ENCODE peak calls at places on chromosomes 12 and 14, in four cellular contexts. P, S, N and U are unnamed samples.

GRCh38 chr14:32259368-32260013 is 56.4 kb upstream of the RNU6-8 start:
- DNase-seq in S (peak; percentile 74), P (peak; percentile 66), N (peak; percentile 77), U (peak; percentile 58)

GRCh38 chr14:69727860-69728259 is 39.1 kb upstream of the SRSF5 start:
- DNase-seq in N (no peak), P (no peak), S (no peak), U (no peak)

GRCh38 chr12:15819644-15820437 is 30.7 kb upstream of the EPS8 start:
- DNase-seq in N (peak; percentile 80), P (no peak), S (no peak), U (no peak)

GRCh38 chr12:96880220-96880619 is 26.8 kb upstream of the NEDD1 start:
- DNase-seq in N (no peak), P (no peak), S (no peak), U (no peak)

GRCh38 chr14:44170099-44170498 is 337.0 kb downstream of the FSCB start:
- DNase-seq in P (no peak), S (no peak), N (no peak), U (no peak)

GRCh38 chr14:61152851-61153364 is 128.2 kb downstream of the TMEM30B start:
- DNase-seq in S (no peak), P (no peak), N (peak; percentile 23), U (no peak)

GRCh38 chr14:67851785-67852410 is 32.3 kb downstream of the RAD51B start:
- DNase-seq in S (no peak), P (no peak), N (no peak), U (no peak)

GRCh38 chr12:82242729-82243128 is 115.5 kb downstream of the CCDC59 start:
- DNase-seq in S (no peak), P (no peak), N (no peak), U (no peak)

GRCh38 chr12:72523754-72524153 is 251.6 kb downstream of the TRHDE start:
- DNase-seq in P (no peak), N (no peak), S (no peak), U (peak; percentile 10)

GRCh38 chr12:88934163-88934747 is 354.0 kb upstream of the KITLG start:
- DNase-seq in S (no peak), P (no peak), N (no peak), U (no peak)

GRCh38 chr12:52206309-52207040 is 14.7 kb upstream of the KRT80 start:
- DNase-seq in N (no peak), P (no peak), S (no peak), U (no peak)

GRCh38 chr12:11182529-11182928 is 4.2 kb downstream of the TAS2R42 start:
- DNase-seq in P (no peak), N (no peak), S (no peak), U (no peak)

GRCh38 chr12:133129368-133130037 is 571 bp downstream of the ZNF891 start:
- DNase-seq in P (no peak), S (no peak), N (peak; percentile 2), U (no peak)

GRCh38 chr12:103667129-103667528 is 80.1 kb downstream of the STAB2 start:
- DNase-seq in P (no peak), S (no peak), N (no peak), U (no peak)

GRCh38 chr12:103665971-103666370 is 78.9 kb downstream of the STAB2 start:
- DNase-seq in N (no peak), P (no peak), S (no peak), U (no peak)

GRCh38 chr12:103668520-103668919 is 81.4 kb downstream of the STAB2 start:
- DNase-seq in S (no peak), N (no peak), P (no peak), U (no peak)

DNA sequence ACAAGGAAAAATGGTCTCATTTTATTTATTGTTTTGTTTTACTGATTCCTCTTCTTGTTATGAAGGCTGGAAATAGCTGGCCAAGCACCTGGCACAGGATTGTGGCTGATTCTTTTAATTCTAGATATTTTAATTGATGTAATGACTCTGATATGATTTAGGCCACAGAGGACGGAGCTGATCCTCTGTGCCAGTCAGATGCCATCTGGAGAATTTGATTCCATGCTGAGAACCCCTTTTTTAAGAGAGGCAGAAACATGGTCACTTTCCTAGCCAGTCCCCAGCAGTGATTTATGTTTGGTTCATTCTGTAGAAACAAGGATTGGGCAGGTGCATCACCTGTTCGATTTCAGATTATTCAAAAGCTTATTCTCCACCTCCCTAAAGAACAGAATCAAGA is 77.6 kb downstream of the STAB2 start:
- DNase-seq in S (no peak), N (no peak), P (no peak), U (no peak)
- TF ChIP-seq NFIC in S (no peak), N (no peak), P (no peak), U (no peak)

DNA sequence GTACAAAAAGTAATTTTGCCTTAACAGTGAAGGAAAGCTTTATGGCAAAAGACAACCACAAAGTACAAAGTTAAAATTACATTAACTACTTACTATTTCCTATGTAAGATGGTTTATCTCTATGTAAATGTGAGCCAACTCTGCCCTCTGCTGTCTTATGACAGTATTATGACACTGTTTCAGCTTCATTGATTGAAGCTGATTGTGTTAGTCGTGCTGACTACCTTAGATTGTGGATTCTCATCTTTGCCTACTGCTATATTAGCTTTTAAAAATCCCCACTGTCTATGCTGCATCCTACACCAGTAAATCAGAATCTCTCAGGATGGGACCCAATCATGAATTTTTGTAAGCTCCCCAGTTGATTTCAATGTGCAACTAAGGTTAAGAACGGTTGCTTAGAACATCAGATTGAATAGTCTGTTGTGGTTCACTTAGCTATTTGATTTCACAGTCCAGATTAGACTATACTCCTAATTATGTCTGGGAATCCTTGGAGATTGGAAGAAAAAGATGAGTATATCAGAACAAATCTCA is 12.2 kb upstream of the SPTB start:
- DNase-seq in N (peak; percentile 56), P (peak; percentile 36), S (peak; percentile 72), U (peak; percentile 48)
- TF ChIP-seq NFIC in N (no peak), P (no peak), S (no peak), U (no peak)

GRCh38 chr14:22382955-22383354 is 206.1 kb downstream of the DAD1 start:
- DNase-seq in N (no peak), S (no peak), P (no peak), U (no peak)

GRCh38 chr14:22379727-22380126 is 209.3 kb downstream of the DAD1 start:
- DNase-seq in S (no peak), N (no peak), P (no peak), U (no peak)

GRCh38 chr14:22381751-22382150 is 207.3 kb downstream of the DAD1 start:
- DNase-seq in N (no peak), S (no peak), P (no peak), U (no peak)

GRCh38 chr14:22382395-22382794 is 206.6 kb downstream of the DAD1 start:
- DNase-seq in N (no peak), P (no peak), S (no peak), U (no peak)

DNA sequence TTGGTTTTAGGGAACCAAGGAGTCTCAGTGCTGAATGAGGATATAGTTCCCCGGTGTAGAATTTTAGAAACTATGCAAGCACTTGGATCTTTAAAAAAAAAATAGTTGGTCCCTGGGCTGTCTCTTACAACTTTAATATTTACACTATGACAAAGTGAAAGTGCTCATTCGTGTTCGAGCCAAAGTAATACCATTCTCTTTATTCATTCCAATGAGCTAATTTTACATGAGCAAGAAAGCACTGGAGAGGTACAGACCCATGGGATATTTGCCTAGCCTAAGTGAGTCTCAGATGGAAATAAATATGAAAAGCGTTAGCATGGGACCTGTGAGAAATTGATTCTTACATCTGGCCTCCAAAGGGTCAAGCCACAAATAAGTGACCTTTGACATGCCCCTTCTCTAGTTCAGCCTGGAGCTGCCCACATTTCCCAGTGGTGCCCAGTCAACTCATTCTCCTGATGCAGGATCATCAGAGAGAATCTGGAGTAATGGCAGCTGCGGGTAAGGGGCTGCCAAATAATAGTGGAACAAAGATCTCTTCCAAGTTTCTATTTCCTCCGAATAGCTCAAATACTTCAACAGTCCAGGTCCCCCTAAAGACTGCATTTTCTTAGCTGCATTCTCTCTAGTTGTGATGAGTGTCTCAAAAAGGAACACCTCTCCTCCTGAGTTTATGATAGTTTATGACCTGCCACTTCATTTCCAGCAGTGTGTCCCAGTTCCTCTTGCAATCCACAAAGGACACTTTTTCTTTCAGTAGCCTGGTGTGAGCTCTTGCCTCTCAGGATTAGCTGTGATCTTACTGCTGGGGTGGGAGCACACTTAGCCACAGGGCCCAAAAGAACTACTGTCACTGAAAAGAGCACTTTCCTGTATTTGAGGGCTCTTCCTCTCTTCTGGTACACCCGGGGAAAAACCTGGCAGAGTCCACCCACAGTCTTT is 208.2 kb downstream of the DAD1 start:
- DNase-seq in P (no peak), N (no peak), S (no peak), U (no peak)
- TF ChIP-seq NFIC in P (no peak), N (no peak), S (no peak), U (no peak)

GRCh38 chr14:89702151-89702936 is 252.2 kb downstream of the EFCAB11 start:
- DNase-seq in S (no peak), P (no peak), N (no peak), U (no peak)
- TF ChIP-seq NFIC in S (no peak), P (no peak), N (no peak), U (no peak)

DNA sequence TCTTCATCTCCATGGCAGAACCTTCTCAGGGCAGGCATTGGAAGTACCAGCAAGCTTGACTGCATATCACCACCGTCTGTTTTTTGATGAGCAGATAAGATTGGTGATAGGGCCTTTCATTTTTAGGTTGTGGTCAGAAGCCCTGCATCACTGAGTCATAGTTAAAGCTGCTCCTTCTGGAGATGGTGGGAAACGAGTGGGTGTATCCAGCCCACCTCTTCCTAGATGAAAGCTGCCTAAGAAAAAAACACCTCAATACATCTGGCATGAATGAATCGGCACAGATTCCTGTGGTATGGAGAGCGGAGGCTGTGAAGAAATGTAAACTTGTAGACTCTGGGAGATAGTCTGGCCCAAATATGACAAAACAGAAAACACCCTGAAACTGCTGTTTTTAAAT is 248.7 kb upstream of the EGLN3 start:
- DNase-seq in N (no peak), P (no peak), S (no peak), U (no peak)
- TF ChIP-seq NFIC in N (no peak), P (no peak), S (no peak), U (no peak)

GRCh38 chr12:105967038-105967776 is 171.5 kb downstream of the NUAK1 start:
- DNase-seq in S (no peak), N (no peak), P (no peak), U (no peak)

GRCh38 chr12:105960319-105961076 is 178.3 kb downstream of the NUAK1 start:
- DNase-seq in P (no peak), N (no peak), S (no peak), U (no peak)

GRCh38 chr12:105968025-105968424 is 170.7 kb downstream of the NUAK1 start:
- DNase-seq in P (no peak), N (no peak), S (no peak), U (no peak)

GRCh38 chr12:105957058-105957457 is 181.7 kb downstream of the NUAK1 start:
- DNase-seq in N (no peak), S (no peak), P (no peak), U (no peak)

GRCh38 chr12:105961821-105962671 is 176.7 kb downstream of the NUAK1 start:
- DNase-seq in N (no peak), P (no peak), S (no peak), U (no peak)
- TF ChIP-seq NFIC in N (no peak), P (no peak), S (no peak), U (no peak)